ENCODE peak calls at places on chromosomes 2 and 18, in five cellular contexts. W is activated CD4-positive, alpha-beta T cell treated with anti-CD3 and anti-CD28 coated beads, Interleukin-2, amount 50 U/mL, for 24 hours; Y is NCI-H1436; U is lung; H is nucleus accumbens. D is an unnamed sample.

GRCh38 chr2:44772131-44772530 is 169.4 kb upstream of the SIX3 start:
- DNase-seq in W (no peak), Y (peak; percentile 27), U (no peak), H (no peak), D (no peak)

GRCh38 chr2:133936601-133937000 is 317.3 kb upstream of the MGAT5 start:
- DNase-seq in W (no peak), Y (no peak), U (no peak), H (no peak), D (no peak)

GRCh38 chr18:66560092-66560491 is 43.8 kb downstream of the CDH19 start:
- DNase-seq in W (no peak), Y (peak; percentile 43), U (no peak), H (no peak), D (no peak)

GRCh38 chr2:215736653-215737290 is 276.6 kb downstream of the MREG start:
- DNase-seq in W (no peak), Y (no peak), U (no peak), H (no peak), D (no peak)

GRCh38 chr2:134173338-134174016 is 80.4 kb upstream of the MGAT5 start:
- DNase-seq in W (no peak), Y (no peak), U (no peak), H (no peak), D (no peak)

GRCh38 chr2:85900366-85900765 is 11.6 kb upstream of the ST3GAL5 start:
- DNase-seq in W (no peak), Y (no peak), U (no peak), H (no peak), D (no peak)

GRCh38 chr2:167966937-167967913 is 280.2 kb downstream of the STK39 start:
- DNase-seq in W (no peak), Y (no peak), U (no peak), H (no peak), D (no peak)

GRCh38 chr18:79679552-79680099 is at the start of gene CTDP1:
- DNase-seq in W (peak; percentile 76), Y (peak; percentile 92), U (peak; percentile 88), H (peak; percentile 82), D (peak; percentile 84)

GRCh38 chr2:129139380-129139779 is 820.7 kb upstream of the HS6ST1 start:
- DNase-seq in W (no peak), Y (no peak), U (no peak), H (no peak), D (no peak)

GRCh38 chr2:172830482-172830881 is 94.8 kb downstream of the RAPGEF4 start:
- DNase-seq in W (no peak), Y (no peak), U (no peak), H (no peak), D (no peak)

GRCh38 chr18:10660485-10660884 is 134.7 kb downstream of the NAPG start:
- DNase-seq in W (no peak), Y (no peak), U (no peak), H (no peak), D (no peak)

GRCh38 chr2:214706986-214707385 is 102.5 kb downstream of the BARD1 start:
- DNase-seq in W (no peak), Y (no peak), U (no peak), H (no peak), D (no peak)

D was measured in effector memory CD8-positive, alpha-beta T cell.